ENCODE peak calls at places on chromosomes 4 and X, in five cellular contexts. S, J, V, X and I are unnamed samples.

GRCh38 chr4:30754021-30754420 is 33.9 kb downstream of the PCDH7 start:
- DNase-seq in S (no peak), J (no peak), V (no peak), X (no peak), I (no peak)

GRCh38 chr4:1033840-1034551 is 22.6 kb downstream of the FGFRL1 start:
- DNase-seq in S (no peak), J (no peak), V (no peak), X (no peak), I (no peak)

GRCh38 chrX:47297874-47298273 is 65.1 kb downstream of the USP11 start:
- DNase-seq in S (no peak), J (no peak), V (no peak), X (no peak), I (no peak)

GRCh38 chr4:7926822-7927221 is 12.8 kb downstream of the AFAP1 start:
- DNase-seq in S (no peak), J (no peak), V (no peak), X (no peak), I (no peak)

GRCh38 chr4:147360301-147360700 is 120.6 kb upstream of the EDNRA start:
- DNase-seq in S (no peak), J (no peak), V (no peak), X (no peak), I (no peak)

GRCh38 chr4:139247656-139248238 is 32.3 kb downstream of the MGARP start:
- DNase-seq in S (no peak), J (no peak), V (no peak), X (no peak), I (no peak)

GRCh38 chr4:20544645-20545044 is 155.6 kb upstream of the PACRGL start:
- DNase-seq in S (no peak), J (peak), V (peak), X (no peak), I (peak)

GRCh38 chrX:121479406-121479805 is 432.0 kb downstream of the GLUD2 start:
- DNase-seq in S (no peak), J (no peak), V (no peak), X (no peak), I (no peak)

GRCh38 chr4:94452476-94453300 is 946 bp downstream of the PDLIM5 start:
- DNase-seq in S (peak), J (peak), V (peak), X (no peak), I (peak)

GRCh38 chr4:90137545-90137944 is 10.4 kb downstream of the CCSER1 start:
- DNase-seq in S (no peak), J (no peak), V (peak), X (no peak), I (no peak)

GRCh38 chrX:46574941-46575381 is 1.4 kb downstream of the CHST7 start:
- DNase-seq in S (no peak), J (no peak), V (no peak), X (no peak), I (no peak)

GRCh38 chr4:55543858-55544257 is 2.9 kb downstream of the CLOCK start:
- DNase-seq in S (no peak), J (no peak), V (no peak), X (no peak), I (no peak)

GRCh38 chr4:8079916-8080753 is 78.5 kb downstream of the ABLIM2 start:
- DNase-seq in S (no peak), J (no peak), V (no peak), X (no peak), I (no peak)

GRCh38 chrX:118675966-118676349 is 51.4 kb upstream of the IL13RA1 start:
- DNase-seq in S (no peak), J (no peak), V (no peak), X (no peak), I (peak)

GRCh38 chrX:10048076-10048475 is 80.9 kb downstream of the CLDN34 start:
- DNase-seq in S (no peak), J (no peak), V (no peak), X (no peak), I (no peak)

GRCh38 chr4:23906839-23907238 is 17.0 kb upstream of the PPARGC1A start:
- DNase-seq in S (no peak), J (no peak), V (no peak), X (no peak), I (no peak)

GRCh38 chr4:5370286-5370685 is 319.0 kb downstream of the STK32B start:
- DNase-seq in S (no peak), J (no peak), V (no peak), X (no peak), I (no peak)

GRCh38 chr4:3527101-3527913 is 4.9 kb downstream of the LRPAP1 start:
- DNase-seq in S (no peak), J (no peak), V (no peak), X (no peak), I (no peak)

GRCh38 chr4:336893-337142 is 796 bp upstream of the ZNF141 start:
- DNase-seq in S (no peak), J (no peak), V (no peak), X (no peak), I (no peak)

GRCh38 chrX:107684956-107685385 is 56.7 kb downstream of the PRPS1 start:
- DNase-seq in S (no peak), J (no peak), V (no peak), X (no peak), I (peak)

GRCh38 chrX:137565921-137566745 is at the start of gene ZIC3:
- DNase-seq in S (no peak), J (no peak), V (no peak), X (no peak), I (peak)
- TF ChIP-seq SUZ12 in S (no peak), J (no peak), V (no peak), X (no peak), I (no peak)

DNA sequence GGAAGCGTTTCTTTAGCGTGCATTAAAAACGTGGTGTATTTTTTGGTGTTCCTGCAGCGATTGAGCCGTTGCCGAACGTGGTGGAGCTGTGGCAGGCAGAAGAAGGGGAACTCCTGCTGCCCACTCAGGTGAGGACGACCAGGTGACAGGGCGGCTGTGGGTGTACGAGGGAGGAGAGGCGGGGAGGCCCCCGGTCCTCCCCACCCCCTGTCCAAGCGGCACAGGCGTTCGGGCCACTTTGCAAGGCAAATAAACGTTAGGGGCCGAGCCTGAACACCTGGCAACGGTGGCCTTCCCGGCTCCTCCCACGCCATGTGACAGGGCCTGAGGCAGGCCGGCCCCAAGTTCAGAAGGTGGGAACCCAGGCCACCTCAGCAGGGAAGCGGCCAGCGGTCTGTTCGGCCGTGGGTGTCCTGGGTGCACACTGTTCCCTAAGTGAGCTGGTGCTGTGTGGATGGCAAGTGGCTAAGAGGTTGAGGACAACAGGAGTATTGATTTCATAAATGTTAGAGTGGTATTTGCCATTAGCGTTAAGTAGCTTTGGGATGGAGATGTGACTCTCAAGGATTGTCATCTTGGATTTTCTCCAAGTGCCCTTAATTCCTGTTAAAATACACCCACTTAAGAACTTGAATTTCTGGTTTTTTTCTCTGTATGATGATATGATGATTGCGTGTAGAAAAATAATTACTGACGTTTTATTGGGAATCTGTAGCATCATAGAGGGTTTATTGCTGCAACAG is 1.2 kb downstream of the TMEM131L start:
- DNase-seq in S (no peak), J (no peak), V (peak), X (peak), I (peak)
- TF ChIP-seq SUZ12 in S (no peak), J (no peak), V (no peak), X (no peak), I (no peak)

GRCh38 chr4:177699365-177700213 is 257.4 kb upstream of the AGA start:
- DNase-seq in S (no peak), J (no peak), V (no peak), X (no peak), I (no peak)
- TF ChIP-seq SUZ12 in S (no peak), J (no peak), V (no peak), X (no peak), I (no peak)

DNA sequence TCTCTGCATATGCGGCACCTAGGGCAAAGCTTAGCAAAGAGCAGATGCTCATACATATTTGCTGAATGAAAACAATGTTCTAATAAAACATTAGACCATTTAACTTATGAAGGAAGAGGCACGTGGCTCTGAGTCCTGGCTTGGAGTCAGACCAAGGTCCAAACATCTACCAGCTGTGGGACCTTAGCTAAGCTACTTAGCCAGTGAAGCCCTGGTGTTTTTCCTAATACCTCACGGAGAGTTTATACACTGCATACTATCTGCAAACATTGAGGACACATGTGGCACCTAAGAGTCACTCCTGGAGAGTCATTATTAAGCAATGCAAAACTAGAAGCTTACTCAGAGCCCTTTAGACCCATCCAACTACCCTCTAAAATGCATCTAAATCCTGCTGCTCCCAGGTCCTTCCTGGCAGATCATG is 9.0 kb downstream of the PDGFC start:
- DNase-seq in S (no peak), J (no peak), V (peak), X (no peak), I (no peak)
- TF ChIP-seq SUZ12 in S (no peak), J (no peak), V (no peak), X (no peak), I (no peak)

DNA sequence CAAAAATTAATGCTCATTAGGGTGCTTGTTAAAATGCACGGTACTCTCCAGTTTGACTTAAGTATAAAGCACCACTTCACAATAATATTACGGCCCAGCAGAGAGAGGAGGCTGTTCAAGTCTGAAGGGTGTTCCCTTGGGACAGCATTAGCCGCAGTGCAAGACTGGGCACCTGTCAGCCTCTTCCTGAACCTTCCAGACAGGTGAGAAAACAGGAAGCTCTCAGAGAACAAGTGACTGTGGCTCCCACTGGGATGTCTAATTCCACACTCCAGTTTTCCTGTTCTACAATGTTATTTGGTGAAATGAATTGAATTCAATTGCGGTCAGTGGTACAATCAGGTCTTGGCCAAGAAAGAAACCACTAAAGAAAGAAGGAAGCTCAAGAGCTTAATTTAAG is 414.4 kb downstream of the SMARCA1 start:
- DNase-seq in S (no peak), J (no peak), V (no peak), X (no peak), I (no peak)
- TF ChIP-seq SUZ12 in S (no peak), J (no peak), V (no peak), X (no peak), I (no peak)

GRCh38 chr4:74543983-74544382 is 99.0 kb downstream of the AREG start:
- DNase-seq in S (no peak), J (no peak), V (no peak), X (no peak), I (no peak)
- TF ChIP-seq SUZ12 in S (no peak), J (no peak), V (no peak), X (no peak), I (no peak)

DNA sequence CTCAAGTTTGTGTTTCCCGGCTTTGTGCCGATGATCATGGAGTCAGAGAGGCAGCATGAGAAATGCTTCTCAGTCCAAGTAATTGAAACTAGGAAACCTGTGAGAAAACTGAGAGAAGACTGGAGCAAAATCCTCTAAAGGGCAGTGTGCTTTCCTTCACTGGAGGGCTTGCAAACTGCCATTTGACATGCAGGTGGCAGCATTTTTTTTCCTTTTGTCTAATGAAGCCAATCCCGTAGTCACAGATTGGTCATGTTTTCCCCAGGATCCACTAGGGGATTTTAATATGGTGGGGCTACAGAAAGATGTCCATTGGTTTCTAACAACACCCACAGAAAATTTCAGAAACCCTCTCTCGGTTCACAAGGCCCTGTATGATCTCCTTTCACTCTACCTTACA is 117.4 kb upstream of the NUDT10 start:
- DNase-seq in S (no peak), J (no peak), V (peak), X (no peak), I (peak)
- TF ChIP-seq SUZ12 in S (no peak), J (no peak), V (no peak), X (no peak), I (no peak)

GRCh38 chr4:76733380-76733779 is 164.6 kb downstream of the SOWAHB start:
- DNase-seq in S (peak), J (no peak), V (no peak), X (no peak), I (no peak)
- TF ChIP-seq SUZ12 in S (no peak), J (no peak), V (no peak), X (no peak), I (no peak)

GRCh38 chrX:29858714-29859113 is 356.6 kb upstream of the MAGEB2 start:
- DNase-seq in S (no peak), J (no peak), V (no peak), X (no peak), I (no peak)
- TF ChIP-seq SUZ12 in S (no peak), J (no peak), V (no peak), X (no peak), I (no peak)